ENCODE peak calls at places on chromosomes 3 and 15, in five cellular contexts. S is kidney, V is upper lobe of right lung, X is psoas muscle, N is DND-41. R is an unnamed sample.

GRCh38 chr15:65980824-65981456 is 111.6 kb downstream of the RAB11A start:
- DNase-seq in S (no peak), V (peak), X (peak), N (peak), R (no peak)

GRCh38 chr15:84949043-84949442 is 32.6 kb upstream of the PDE8A start:
- DNase-seq in S (no peak), V (no peak), X (no peak), N (no peak), R (no peak)

GRCh38 chr3:190696777-190697501 is 165.6 kb downstream of the GMNC start:
- DNase-seq in S (no peak), V (no peak), X (no peak), N (peak), R (no peak)

GRCh38 chr3:158094917-158095301 is 11.3 kb downstream of the SHOX2 start:
- DNase-seq in S (no peak), V (no peak), X (no peak), N (no peak), R (no peak)

GRCh38 chr15:78565951-78566774 is 843 bp downstream of the CHRNA5 start:
- DNase-seq in S (no peak), V (no peak), X (no peak), N (no peak), R (no peak)

GRCh38 chr3:148739720-148740119 is 42.0 kb downstream of the AGTR1 start:
- DNase-seq in S (no peak), V (no peak), X (no peak), N (no peak), R (no peak)

GRCh38 chr3:19147905-19148767 is at the start of gene KCNH8:
- DNase-seq in S (peak), V (no peak), X (no peak), N (peak), R (peak)

GRCh38 chr15:65857718-65858402 is 11.4 kb upstream of the RAB11A start:
- DNase-seq in S (no peak), V (no peak), X (no peak), N (no peak), R (no peak)

GRCh38 chr15:56734013-56734625 is 810 bp upstream of the ZNF280D start:
- DNase-seq in S (no peak), V (no peak), X (no peak), N (no peak), R (no peak)

GRCh38 chr3:23682646-23683045 is 123.1 kb upstream of the UBE2E1 start:
- DNase-seq in S (no peak), V (no peak), X (peak), N (no peak), R (no peak)

GRCh38 chr3:42763023-42763422 is 10.0 kb downstream of the CCDC13 start:
- DNase-seq in S (no peak), V (no peak), X (no peak), N (no peak), R (no peak)

GRCh38 chr15:73786518-73786917 is 33.4 kb upstream of the INSYN1 start:
- DNase-seq in S (no peak), V (no peak), X (no peak), N (no peak), R (no peak)

GRCh38 chr15:39242345-39242744 is 338.5 kb upstream of the THBS1 start:
- DNase-seq in S (no peak), V (no peak), X (no peak), N (no peak), R (no peak)

GRCh38 chr3:69197922-69198540 is 75.6 kb upstream of the LMOD3 start:
- DNase-seq in S (no peak), V (no peak), X (no peak), N (peak), R (no peak)

GRCh38 chr15:51982013-51982769 is 10.6 kb upstream of the LEO1 start:
- DNase-seq in S (no peak), V (no peak), X (peak), N (peak), R (no peak)

GRCh38 chr3:191963182-191963581 is 502.2 kb downstream of the PYDC2 start:
- DNase-seq in S (no peak), V (no peak), X (no peak), N (no peak), R (no peak)

GRCh38 chr15:72285402-72285801 is 13.0 kb upstream of the PARP6 start:
- DNase-seq in S (no peak), V (no peak), X (no peak), N (no peak), R (no peak)

GRCh38 chr3:140093742-140094141 is 158.8 kb downstream of the CLSTN2 start:
- DNase-seq in S (no peak), V (no peak), X (peak), N (no peak), R (no peak)

GRCh38 chr3:55622116-55622515 is 135.0 kb upstream of the WNT5A start:
- DNase-seq in S (no peak), V (no peak), X (no peak), N (no peak), R (no peak)

GRCh38 chr3:190387578-190388213 is at the start of gene CLDN16:
- DNase-seq in S (peak), V (no peak), X (no peak), N (no peak), R (no peak)

GRCh38 chr3:155069729-155070128 is 10.4 kb upstream of the MME start:
- DNase-seq in S (no peak), V (no peak), X (no peak), N (no peak), R (no peak)

GRCh38 chr3:49377483-49377882 is 19.3 kb upstream of the GPX1 start:
- DNase-seq in S (peak), V (no peak), X (no peak), N (peak), R (no peak)

GRCh38 chr15:98658831-98659699 is 10.7 kb downstream of the IGF1R start:
- DNase-seq in S (no peak), V (no peak), X (no peak), N (peak), R (no peak)

GRCh38 chr3:75329713-75330112 is 334.4 kb upstream of the FRG2C start:
- DNase-seq in S (no peak), V (no peak), X (no peak), N (no peak), R (no peak)

GRCh38 chr3:130929827-130930226 is 35.9 kb downstream of the ATP2C1 start:
- DNase-seq in S (no peak), V (no peak), X (no peak), N (no peak), R (no peak)

GRCh38 chr15:89559865-89560264 is 15.4 kb upstream of the TICRR start:
- DNase-seq in S (no peak), V (no peak), X (no peak), N (no peak), R (no peak)

GRCh38 chr3:52481819-52482521 is 13.2 kb upstream of the STAB1 start:
- DNase-seq in S (peak), V (peak), X (peak), N (no peak), R (no peak)

GRCh38 chr3:46695962-46696922 is 2.8 kb upstream of the ALS2CL start:
- DNase-seq in S (no peak), V (no peak), X (peak), N (peak), R (no peak)

GRCh38 chr3:12591997-12592715 is 35.3 kb downstream of the MKRN2 start:
- DNase-seq in S (no peak), V (no peak), X (no peak), N (no peak), R (no peak)

GRCh38 chr3:65080432-65080831 is 392.6 kb upstream of the ADAMTS9 start:
- DNase-seq in S (no peak), V (no peak), X (no peak), N (no peak), R (no peak)

GRCh38 chr3:5197470-5198312 is 10.2 kb downstream of the EDEM1 start:
- DNase-seq in S (no peak), V (no peak), X (no peak), N (peak), R (no peak)

GRCh38 chr15:39713846-39714245 is 68.8 kb downstream of the FSIP1 start:
- DNase-seq in S (no peak), V (no peak), X (no peak), N (no peak), R (no peak)

GRCh38 chr15:59268199-59268979 is 61.7 kb downstream of the LDHAL6B start:
- DNase-seq in S (no peak), V (no peak), X (no peak), N (no peak), R (no peak)

GRCh38 chr3:15796771-15797599 is 794 bp downstream of the ANKRD28 start:
- DNase-seq in S (no peak), V (no peak), X (no peak), N (peak), R (peak)

GRCh38 chr3:164451083-164451910 is 627.0 kb downstream of the SI start:
- DNase-seq in S (no peak), V (peak), X (peak), N (no peak), R (no peak)

GRCh38 chr15:49863431-49864205 is 242.8 kb downstream of the DTWD1 start:
- DNase-seq in S (no peak), V (no peak), X (no peak), N (no peak), R (no peak)

GRCh38 chr3:58036287-58037032 is 28.2 kb downstream of the FLNB start:
- DNase-seq in S (no peak), V (no peak), X (no peak), N (no peak), R (no peak)

GRCh38 chr3:48709051-48709461 is 8.0 kb downstream of the IP6K2 start:
- DNase-seq in S (no peak), V (no peak), X (no peak), N (no peak), R (no peak)

GRCh38 chr3:192187485-192188051 is 539.8 kb downstream of the FGF12 start:
- DNase-seq in S (no peak), V (no peak), X (no peak), N (no peak), R (no peak)

GRCh38 chr3:48125026-48125704 is 63.1 kb downstream of the CDC25A start:
- DNase-seq in S (no peak), V (no peak), X (no peak), N (peak), R (no peak)

GRCh38 chr15:75327005-75327404 is 8.9 kb upstream of the COMMD4 start:
- DNase-seq in S (peak), V (no peak), X (no peak), N (no peak), R (no peak)

GRCh38 chr15:75329571-75329970 is 6.3 kb upstream of the COMMD4 start:
- DNase-seq in S (peak), V (no peak), X (no peak), N (no peak), R (no peak)

GRCh38 chr15:75325922-75326321 is 9.9 kb upstream of the COMMD4 start:
- DNase-seq in S (no peak), V (no peak), X (no peak), N (no peak), R (no peak)

GRCh38 chr15:75327491-75327890 is 8.4 kb upstream of the COMMD4 start:
- DNase-seq in S (peak), V (no peak), X (no peak), N (no peak), R (no peak)

DNA sequence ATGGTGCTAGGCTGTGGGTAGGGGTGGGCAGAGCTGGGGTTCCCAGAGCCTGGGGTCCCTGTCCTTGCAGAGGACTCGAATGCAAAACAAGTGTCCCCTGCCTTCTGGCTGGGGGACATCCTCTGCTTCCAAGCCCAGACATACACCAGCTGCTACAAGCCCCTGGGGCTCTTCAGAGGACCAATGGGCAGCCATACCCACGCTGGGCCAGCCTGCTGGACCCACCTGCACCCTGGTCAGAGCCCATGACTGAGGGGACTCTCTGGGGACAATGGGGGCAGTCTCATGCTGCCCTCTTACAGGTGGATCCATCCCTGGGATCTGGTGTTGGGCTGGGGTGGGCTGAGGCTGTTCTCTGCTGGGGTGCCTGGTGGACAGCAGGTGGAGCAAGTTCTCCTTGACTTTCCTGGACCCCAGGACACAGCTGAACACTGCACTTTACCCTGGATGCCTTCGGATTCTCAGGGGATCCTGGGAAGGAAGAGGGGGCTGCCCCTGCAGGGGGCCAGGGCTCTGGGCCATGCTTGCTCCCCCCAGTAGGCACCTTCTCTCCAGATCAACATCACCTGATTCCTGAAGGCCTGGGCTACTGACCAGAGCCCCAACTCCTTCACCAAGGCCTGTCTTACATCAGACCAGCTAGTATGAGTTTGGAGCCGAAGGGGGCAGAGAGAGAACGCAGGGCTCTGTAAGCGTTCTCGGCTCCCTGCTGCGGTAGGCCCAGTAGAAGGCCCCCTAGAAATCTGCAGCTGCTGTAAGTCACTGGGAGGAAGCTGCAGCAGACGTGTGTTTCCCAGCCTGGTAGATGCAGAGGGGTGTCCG is 7.2 kb upstream of the COMMD4 start:
- DNase-seq in S (peak), V (no peak), X (no peak), N (no peak), R (no peak)
- TF ChIP-seq CTCF in S (no peak), V (no peak), X (no peak), N (no peak), R (no peak)

DNA sequence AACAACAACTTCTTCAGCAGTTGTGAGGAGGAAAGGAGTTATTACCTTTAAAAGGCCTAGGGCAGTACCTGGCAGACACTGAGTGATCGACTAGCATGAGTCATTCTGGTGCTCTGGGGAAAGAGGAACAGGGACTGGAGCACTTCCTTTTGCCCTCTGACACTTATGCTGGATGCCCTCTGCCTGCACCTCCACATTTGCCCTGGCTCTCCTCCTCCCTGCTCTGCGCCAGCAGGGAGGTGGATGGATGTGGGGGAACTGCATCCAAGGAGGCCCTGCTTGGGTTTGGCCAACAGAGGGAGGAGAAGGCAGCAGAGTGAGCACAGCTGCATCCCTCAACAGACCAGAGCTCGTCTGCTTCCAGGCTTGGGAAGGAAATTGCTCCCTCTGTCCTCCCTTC is 75.1 kb downstream of the SEMA5B start:
- DNase-seq in S (no peak), V (no peak), X (no peak), N (no peak), R (no peak)
- TF ChIP-seq CTCF in S (no peak), V (no peak), X (no peak), N (no peak), R (no peak)

GRCh38 chr3:186411089-186411488 is 49.1 kb upstream of the DGKG start:
- DNase-seq in S (no peak), V (no peak), X (no peak), N (no peak), R (no peak)

GRCh38 chr3:186417791-186418190 is 55.8 kb upstream of the DGKG start:
- DNase-seq in S (no peak), V (no peak), X (no peak), N (no peak), R (no peak)

GRCh38 chr3:186411994-186412393 is 50.0 kb upstream of the DGKG start:
- DNase-seq in S (no peak), V (no peak), X (no peak), N (no peak), R (no peak)

GRCh38 chr3:186414735-186415419 is 52.8 kb upstream of the DGKG start:
- DNase-seq in S (no peak), V (no peak), X (peak), N (no peak), R (no peak)

GRCh38 chr3:186413615-186414415 is 51.8 kb upstream of the DGKG start:
- DNase-seq in S (peak), V (peak), X (peak), N (no peak), R (no peak)
- TF ChIP-seq CTCF in S (no peak), V (no peak), X (no peak), N (no peak), R (no peak)

DNA sequence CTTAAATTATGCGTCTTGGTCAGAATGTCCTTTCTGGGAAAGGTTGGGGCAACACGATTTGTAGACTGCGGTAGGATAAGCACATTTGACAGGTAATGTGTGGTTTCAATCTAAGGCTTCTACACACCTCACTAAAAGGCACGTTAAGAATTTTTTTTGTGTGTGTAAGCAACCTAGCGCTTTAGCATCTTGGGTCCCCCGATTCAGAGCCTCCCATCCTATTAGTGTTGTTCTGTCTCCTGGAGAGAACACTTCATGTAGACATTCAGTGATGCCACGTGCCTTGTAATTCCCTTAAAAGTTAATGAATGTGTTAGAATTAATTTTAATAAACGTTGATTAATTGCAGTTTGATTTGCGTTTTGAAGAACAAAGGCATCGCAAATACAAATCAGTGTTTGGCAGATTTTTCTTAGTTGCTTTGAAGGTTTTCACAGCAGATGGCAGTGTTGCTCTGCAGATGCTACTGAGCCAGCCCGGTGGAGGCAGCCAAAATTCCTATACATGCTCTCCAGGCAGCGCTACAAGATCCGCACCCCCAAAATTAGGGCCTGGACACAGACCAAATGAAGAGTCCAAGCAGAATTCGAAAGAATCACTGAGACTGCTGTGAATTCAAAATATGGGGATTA is 63.5 kb downstream of the OTOL1 start:
- DNase-seq in S (no peak), V (no peak), X (no peak), N (peak), R (no peak)
- TF ChIP-seq CTCF in S (peak), V (peak), X (peak), N (peak), R (no peak)

GRCh38 chr3:169573129-169573528 is 90.4 kb downstream of the MECOM start:
- DNase-seq in S (no peak), V (no peak), X (no peak), N (no peak), R (no peak)
- TF ChIP-seq CTCF in S (no peak), V (no peak), X (no peak), N (no peak), R (no peak)

R was measured in activated B cell treated with CpG ODN at 0.5 μM for 24 hours.